ENCODE peak calls at places on chromosomes 4 and X, in four cellular contexts. One of them, this sample, is unnamed.

GRCh38 chr4:113513376-113513775 is 248.2 kb downstream of the CAMK2D start:
- DNase-seq in ELF-1: no peak
- DNase-seq in CD4-positive, alpha-beta T cell: no peak
- DNase-seq in K562: no peak
- DNase-seq in this sample: no peak

GRCh38 chr4:106194801-106195200 is 121.2 kb downstream of the TBCK start:
- DNase-seq in ELF-1: no peak
- DNase-seq in CD4-positive, alpha-beta T cell: no peak
- DNase-seq in K562: no peak
- DNase-seq in this sample: no peak

GRCh38 chr4:139950568-139950967 is 203.4 kb downstream of the MAML3 start:
- DNase-seq in ELF-1: no peak
- DNase-seq in CD4-positive, alpha-beta T cell: no peak
- DNase-seq in K562: no peak
- DNase-seq in this sample: no peak

GRCh38 chr4:118905546-118905945 is 16.9 kb downstream of the SYNPO2 start:
- DNase-seq in ELF-1: no peak
- DNase-seq in CD4-positive, alpha-beta T cell: no peak
- DNase-seq in K562: peak
- DNase-seq in this sample: no peak

GRCh38 chr4:6338951-6339817 is 69.5 kb downstream of the WFS1 start:
- DNase-seq in ELF-1: no peak
- DNase-seq in CD4-positive, alpha-beta T cell: no peak
- DNase-seq in K562: no peak
- DNase-seq in this sample: no peak

GRCh38 chrX:72045552-72046277 is 86.0 kb downstream of the RTL5 start:
- DNase-seq in ELF-1: peak
- DNase-seq in CD4-positive, alpha-beta T cell: no peak
- DNase-seq in K562: no peak
- DNase-seq in this sample: peak

GRCh38 chrX:41692162-41692749 is 3.5 kb downstream of the GPR34 start:
- DNase-seq in ELF-1: no peak
- DNase-seq in CD4-positive, alpha-beta T cell: no peak
- DNase-seq in K562: no peak
- DNase-seq in this sample: no peak

GRCh38 chr4:187218705-187219245 is 495.1 kb upstream of the FAT1 start:
- DNase-seq in ELF-1: no peak
- DNase-seq in CD4-positive, alpha-beta T cell: no peak
- DNase-seq in K562: peak
- DNase-seq in this sample: no peak

GRCh38 chrX:57595381-57595811 is 3.6 kb downstream of the ZXDB start:
- DNase-seq in ELF-1: no peak
- DNase-seq in CD4-positive, alpha-beta T cell: no peak
- DNase-seq in K562: no peak
- DNase-seq in this sample: no peak

GRCh38 chrX:13659057-13659456 is 6.1 kb downstream of the TCEANC start:
- DNase-seq in ELF-1: no peak
- DNase-seq in CD4-positive, alpha-beta T cell: no peak
- DNase-seq in K562: no peak
- DNase-seq in this sample: no peak

GRCh38 chr4:55524844-55525571 is 21.7 kb downstream of the CLOCK start:
- DNase-seq in ELF-1: no peak
- DNase-seq in CD4-positive, alpha-beta T cell: no peak
- DNase-seq in K562: no peak
- DNase-seq in this sample: no peak

GRCh38 chr4:8302331-8302730 is 32.8 kb downstream of the HTRA3 start:
- DNase-seq in ELF-1: no peak
- DNase-seq in CD4-positive, alpha-beta T cell: no peak
- DNase-seq in K562: no peak
- DNase-seq in this sample: no peak